ENCODE peak calls at places on chromosomes 12 and 14, in ten cellular contexts. B is fibroblast of lung; W is HFF-Myc; V is uterus; Y is CD4-positive, CD25-positive, alpha-beta regulatory T cell; M is adrenal gland; T is neuronal stem cell; S is AG04450; R is PC-3; O is fibroblast of the aortic adventitia. D is an unnamed sample.

GRCh38 chr12:90652280-90652679 is 302.7 kb downstream of the CCER1 start:
- DNase-seq in S (no peak), R (peak), O (no peak), B (no peak), T (no peak), W (no peak), M (no peak), Y (no peak), V (no peak), D (no peak)

GRCh38 chr14:68146812-68147211 is 327.2 kb downstream of the RAD51B start:
- DNase-seq in M (no peak), O (peak), R (peak), T (no peak), Y (no peak), S (peak), W (peak), V (no peak), B (peak), D (peak)

GRCh38 chr12:21710944-21711343 is 53.3 kb upstream of the LDHB start:
- DNase-seq in R (peak), W (no peak), B (no peak), O (peak), S (no peak), Y (no peak), V (no peak), T (no peak), M (no peak), D (peak)

GRCh38 chr12:27914956-27915355 is 57.6 kb downstream of the PTHLH start:
- DNase-seq in O (no peak), M (no peak), R (no peak), T (no peak), Y (no peak), W (no peak), B (no peak), V (no peak), S (no peak), D (no peak)

GRCh38 chr14:83462759-83463158 is 1929.1 kb upstream of the SEL1L start:
- DNase-seq in M (no peak), Y (no peak), O (no peak), W (no peak), V (no peak), T (no peak), B (no peak), S (no peak), R (no peak), D (no peak)

GRCh38 chr14:71437870-71438269 is 494.4 kb upstream of the RGS6 start:
- DNase-seq in V (no peak), B (no peak), S (no peak), R (peak), O (no peak), M (no peak), T (no peak), Y (peak), W (no peak), D (no peak)

GRCh38 chr14:22420598-22421186 is 168.3 kb downstream of the DAD1 start:
- DNase-seq in V (no peak), S (no peak), B (peak), T (no peak), O (peak), R (no peak), W (no peak), M (no peak), Y (no peak), D (no peak)

GRCh38 chr12:132477009-132477702 is 12.8 kb upstream of the FBRSL1 start:
- DNase-seq in V (no peak), S (no peak), O (no peak), B (no peak), T (no peak), R (no peak), Y (no peak), W (peak), M (no peak), D (no peak)

GRCh38 chr12:4518106-4518728 is 20.5 kb upstream of the RAD51AP1 start:
- DNase-seq in W (no peak), B (peak), S (peak), V (no peak), Y (no peak), M (no peak), O (peak), T (no peak), R (peak), D (peak)

GRCh38 chr12:50200507-50201273 is 33.5 kb upstream of the CERS5 start:
- DNase-seq in Y (no peak), W (no peak), V (no peak), B (no peak), R (peak), O (peak), T (no peak), S (no peak), M (no peak), D (peak)

GRCh38 chr12:27733052-27733656 is 22.5 kb downstream of the MRPS35 start:
- DNase-seq in O (peak), Y (peak), V (no peak), M (peak), S (peak), R (peak), T (no peak), B (peak), W (no peak), D (no peak)

GRCh38 chr12:31387011-31387410 is 61.1 kb upstream of the SINHCAF start:
- DNase-seq in V (no peak), B (no peak), R (no peak), S (no peak), T (no peak), O (no peak), M (no peak), Y (no peak), W (no peak), D (no peak)

GRCh38 chr12:127654383-127654985 is 612.5 kb upstream of the TMEM132C start:
- DNase-seq in W (no peak), O (no peak), B (no peak), R (no peak), S (no peak), M (peak), V (no peak), T (no peak), Y (no peak), D (no peak)

GRCh38 chr12:100473716-100474150 is at the start of gene NR1H4:
- DNase-seq in W (no peak), R (no peak), M (peak), S (peak), V (no peak), T (no peak), Y (no peak), O (peak), B (peak), D (no peak)

GRCh38 chr12:113135178-113136127 is at the start of gene RASAL1:
- DNase-seq in V (no peak), T (no peak), R (peak), S (no peak), B (no peak), W (no peak), Y (peak), M (peak), O (no peak), D (no peak)

GRCh38 chr14:74198441-74199234 is 40.6 kb upstream of the VSX2 start:
- DNase-seq in R (no peak), Y (no peak), V (no peak), W (no peak), S (no peak), T (no peak), B (no peak), M (no peak), O (no peak), D (no peak)

GRCh38 chr12:12098689-12099010 is 27.9 kb downstream of the BCL2L14 start:
- DNase-seq in B (no peak), Y (no peak), M (no peak), R (no peak), V (no peak), T (no peak), O (no peak), W (no peak), S (no peak), D (no peak)

GRCh38 chr14:21047378-21047781 is 5.2 kb downstream of the RNASE7 start:
- DNase-seq in B (no peak), S (no peak), O (peak), Y (no peak), M (no peak), T (no peak), R (no peak), W (no peak), V (no peak), D (no peak)

GRCh38 chr14:99649219-99649618 is 4.3 kb downstream of the HHIPL1 start:
- DNase-seq in M (no peak), T (no peak), O (peak), B (peak), V (no peak), R (peak), Y (no peak), S (no peak), W (no peak), D (no peak)

GRCh38 chr12:123036471-123037285 is 56.2 kb downstream of the ARL6IP4 start:
- DNase-seq in S (no peak), T (no peak), W (no peak), V (no peak), Y (no peak), M (no peak), O (no peak), B (no peak), R (no peak), D (no peak)

GRCh38 chr12:109567296-109567695 is 6.0 kb downstream of the MMAB start:
- DNase-seq in T (no peak), O (no peak), R (no peak), M (no peak), S (no peak), V (no peak), B (no peak), Y (no peak), W (no peak), D (no peak)

GRCh38 chr12:122830517-122831214 is 4.6 kb upstream of the HIP1R start:
- DNase-seq in T (no peak), B (peak), S (no peak), O (peak), R (peak), V (no peak), W (peak), Y (no peak), M (no peak), D (peak)

GRCh38 chr12:74770552-74770951 is 232.9 kb downstream of the ATXN7L3B start:
- DNase-seq in Y (no peak), M (no peak), O (no peak), S (no peak), R (peak), W (no peak), V (no peak), T (no peak), B (no peak), D (no peak)

DNA sequence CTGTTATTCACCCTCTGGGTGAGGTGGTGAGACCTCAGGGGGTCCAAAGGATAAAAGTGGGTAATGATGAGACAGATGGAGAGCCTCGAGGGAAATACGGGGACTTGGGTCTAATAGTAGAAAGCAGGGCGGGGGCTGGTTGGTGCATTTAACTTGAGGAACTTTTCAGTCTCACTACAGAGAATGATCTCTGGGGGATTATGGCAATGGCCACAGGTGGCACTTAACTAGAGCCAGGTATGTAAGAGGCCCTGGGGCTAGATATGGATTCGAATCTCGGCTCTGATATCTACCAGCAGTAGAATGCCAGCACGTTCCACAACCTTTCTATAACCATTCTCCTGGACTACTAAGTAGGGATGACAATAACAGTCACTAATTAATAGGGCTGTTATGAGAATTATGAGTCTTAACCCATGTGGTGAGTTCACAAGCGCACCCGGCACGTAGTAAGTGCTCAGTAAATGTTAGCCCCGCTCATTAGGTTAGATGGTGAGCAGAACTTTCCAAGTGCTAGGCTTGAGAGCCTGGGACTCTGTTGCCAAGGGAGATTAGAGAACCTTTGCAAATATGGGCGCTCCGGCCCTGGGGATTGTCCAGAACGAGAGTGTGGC is 893 bp upstream of the PLXNC1 start:
- DNase-seq in V (no peak), Y (no peak), M (no peak), S (no peak), T (no peak), B (no peak), O (no peak), W (no peak), R (no peak), D (no peak)
- H3K4me3 ChIP-seq in V (peak), Y (peak), M (no peak), S (peak), T (peak), B (peak), O (peak), W (peak), R (peak), D (peak)

DNA sequence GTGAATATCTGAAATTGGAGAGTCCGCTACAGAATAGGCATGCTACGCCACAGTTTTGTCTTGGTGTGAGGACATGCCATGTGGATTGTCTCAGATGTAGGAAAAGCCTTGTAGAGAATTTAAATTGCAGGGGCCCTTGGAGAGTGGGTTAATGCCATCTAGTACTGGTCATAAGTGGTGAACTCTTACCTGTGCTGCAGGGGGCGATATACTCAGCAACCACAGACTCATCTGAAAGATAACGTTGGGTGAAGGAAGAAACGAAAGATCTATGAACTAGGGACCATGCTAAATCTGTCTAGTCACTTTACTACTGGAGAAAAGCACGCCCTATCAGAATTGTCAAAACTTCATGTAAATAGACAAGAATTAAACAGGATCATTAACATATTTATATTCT is 33.7 kb upstream of the A2M start:
- DNase-seq in O (no peak), S (no peak), V (no peak), R (no peak), M (no peak), W (no peak), B (no peak), T (no peak), Y (no peak), D (no peak)
- H3K4me3 ChIP-seq in O (no peak), S (no peak), V (no peak), R (no peak), M (no peak), W (no peak), B (no peak), T (no peak), Y (no peak), D (no peak)

GRCh38 chr14:103653802-103654201 is 24.8 kb downstream of the KLC1 start:
- DNase-seq in R (no peak), Y (no peak), T (no peak), M (no peak), S (no peak), O (no peak), B (no peak), V (no peak), W (no peak), D (no peak)

GRCh38 chr14:103651585-103651984 is 22.6 kb downstream of the KLC1 start:
- DNase-seq in V (no peak), W (no peak), Y (no peak), O (no peak), S (no peak), T (no peak), M (no peak), B (no peak), R (no peak), D (no peak)

GRCh38 chr14:103654619-103655018 is 25.6 kb downstream of the KLC1 start:
- DNase-seq in S (no peak), V (no peak), O (peak), R (no peak), M (no peak), Y (no peak), W (no peak), B (no peak), T (no peak), D (no peak)

GRCh38 chr14:103650213-103650612 is 21.2 kb downstream of the KLC1 start:
- DNase-seq in M (no peak), Y (no peak), V (no peak), W (no peak), T (no peak), O (no peak), R (no peak), S (no peak), B (no peak), D (no peak)

DNA sequence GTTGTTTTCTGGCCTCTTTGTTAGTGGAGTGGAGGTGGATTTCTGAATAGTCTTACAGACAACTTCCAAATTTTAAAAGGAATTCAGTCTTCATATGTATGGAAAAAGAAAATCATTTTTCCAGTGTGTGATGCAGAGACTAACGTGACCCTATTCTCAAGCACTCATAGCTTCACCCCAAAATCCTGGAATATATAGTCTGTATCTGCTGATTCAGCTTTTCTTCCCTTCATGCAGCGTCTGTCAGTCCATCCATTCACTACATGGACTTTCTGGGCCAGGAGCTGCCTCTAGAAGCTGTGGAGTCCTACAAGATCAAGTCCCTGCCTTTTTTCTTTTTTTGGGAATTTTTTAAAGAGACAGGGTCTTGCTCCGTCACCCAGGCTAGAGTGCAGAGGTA is 23.8 kb downstream of the KLC1 start:
- DNase-seq in R (no peak), B (no peak), O (no peak), T (no peak), V (no peak), Y (no peak), S (no peak), M (no peak), W (no peak), D (no peak)
- H3K4me3 ChIP-seq in R (no peak), B (no peak), O (no peak), T (no peak), V (no peak), Y (no peak), S (no peak), M (no peak), W (no peak), D (no peak)

DNA sequence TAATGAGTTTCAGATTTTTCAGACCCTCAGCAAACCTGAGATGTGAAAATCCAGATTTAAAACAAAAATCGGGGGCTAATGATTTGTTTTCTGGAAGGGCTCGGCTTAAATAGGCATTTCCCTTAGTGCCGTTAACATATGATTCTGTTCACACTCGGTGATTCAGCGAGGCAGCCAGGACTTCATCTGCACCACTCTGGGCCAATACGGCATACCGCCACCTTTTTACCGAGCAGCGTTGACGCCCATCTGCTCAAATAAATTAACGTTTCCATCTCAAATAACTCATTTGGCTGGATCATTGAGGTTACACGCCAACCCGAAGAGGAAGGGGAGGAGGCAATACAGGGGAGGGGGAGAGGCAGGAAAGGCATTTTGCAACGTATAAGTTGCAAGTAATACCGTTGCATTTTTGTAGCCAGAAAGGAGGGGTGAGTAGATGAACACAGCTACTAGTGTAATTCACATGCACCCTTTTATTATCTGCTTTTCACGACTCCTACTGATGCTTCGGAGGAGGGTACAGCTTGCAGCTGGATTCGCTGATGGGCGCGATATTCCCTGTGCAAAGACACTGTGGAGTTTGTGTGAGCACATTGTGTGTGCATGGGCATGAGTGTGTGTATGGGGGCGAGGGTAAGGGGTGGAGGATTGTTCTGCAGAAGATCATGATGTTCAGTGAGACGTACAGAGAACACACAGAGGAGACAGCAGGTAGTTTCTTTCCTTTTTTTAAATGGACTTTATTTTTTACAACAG is 45.9 kb downstream of the MAP1LC3B2 start:
- DNase-seq in W (no peak), O (peak), R (no peak), B (peak), V (peak), S (no peak), M (no peak), Y (no peak), T (no peak), D (no peak)
- H3K4me3 ChIP-seq in W (peak), O (peak), R (no peak), B (peak), V (peak), S (peak), M (no peak), Y (no peak), T (no peak), D (peak)

GRCh38 chr12:7872565-7873304 is at the start of gene SLC2A14:
- DNase-seq in T (no peak), Y (no peak), V (no peak), B (no peak), W (no peak), S (no peak), O (no peak), R (no peak), M (no peak), D (no peak)
- H3K4me3 ChIP-seq in T (no peak), Y (no peak), V (no peak), B (peak), W (peak), S (peak), O (peak), R (no peak), M (no peak), D (peak)

GRCh38 chr12:22938323-22938722 is 313.4 kb downstream of the ETNK1 start:
- DNase-seq in Y (no peak), W (no peak), B (no peak), O (no peak), R (no peak), V (no peak), M (no peak), S (no peak), T (no peak), D (no peak)
- H3K4me3 ChIP-seq in Y (no peak), W (no peak), B (no peak), O (no peak), R (no peak), V (no peak), M (no peak), S (no peak), T (no peak), D (no peak)

GRCh38 chr14:102500190-102500661 is 9.3 kb downstream of the ANKRD9 start:
- DNase-seq in B (peak), M (no peak), W (peak), Y (no peak), R (no peak), S (no peak), O (peak), V (peak), T (no peak), D (peak)
- H3K4me3 ChIP-seq in B (no peak), M (no peak), W (no peak), Y (no peak), R (no peak), S (no peak), O (no peak), V (no peak), T (peak), D (no peak)

GRCh38 chr12:24860546-24860945 is 88.4 kb downstream of the BCAT1 start:
- DNase-seq in R (no peak), Y (no peak), V (no peak), W (no peak), T (no peak), S (no peak), B (no peak), M (no peak), O (peak), D (no peak)

GRCh38 chr12:24864796-24865125 is 84.1 kb downstream of the BCAT1 start:
- DNase-seq in R (no peak), M (no peak), Y (no peak), O (no peak), V (no peak), B (no peak), S (no peak), W (no peak), T (no peak), D (no peak)

GRCh38 chr12:24856541-24856940 is 92.4 kb downstream of the BCAT1 start:
- DNase-seq in M (no peak), Y (no peak), O (no peak), W (no peak), S (no peak), V (no peak), R (no peak), B (no peak), T (no peak), D (no peak)

GRCh38 chr12:24861751-24862575 is 86.9 kb downstream of the BCAT1 start:
- DNase-seq in V (no peak), W (no peak), O (peak), R (no peak), B (no peak), S (no peak), T (no peak), Y (no peak), M (no peak), D (no peak)
- H3K4me3 ChIP-seq in V (no peak), W (no peak), O (no peak), R (no peak), B (no peak), S (no peak), T (no peak), Y (no peak), M (no peak), D (no peak)

D was measured in skeletal muscle cell.